ENCODE peak calls at places on chromosomes 6 and 20, in seven cellular contexts. One of them, this sample, is unnamed.

GRCh38 chr20:60220655-60221054 is 262.4 kb downstream of the CDH26 start:
- DNase-seq in HepG2: no peak
- DNase-seq in spleen: no peak
- DNase-seq in sigmoid colon: no peak
- DNase-seq in breast epithelium: no peak
- DNase-seq in GM23338: no peak
- DNase-seq in endothelial cell of umbilical vein: no peak
- DNase-seq in this sample: no peak

GRCh38 chr6:133033263-133033662 is 207.9 kb upstream of the EYA4 start:
- DNase-seq in HepG2: no peak
- DNase-seq in GM23338: no peak
- DNase-seq in breast epithelium: no peak
- DNase-seq in endothelial cell of umbilical vein: no peak
- DNase-seq in sigmoid colon: no peak
- DNase-seq in spleen: no peak
- DNase-seq in this sample: no peak

GRCh38 chr20:36179170-36179945 is 24.8 kb downstream of the EPB41L1 start:
- DNase-seq in HepG2: no peak
- DNase-seq in spleen: no peak
- DNase-seq in GM23338: peak; percentile 54
- DNase-seq in endothelial cell of umbilical vein: no peak
- DNase-seq in sigmoid colon: no peak
- DNase-seq in breast epithelium: no peak
- DNase-seq in this sample: no peak

GRCh38 chr20:9332783-9333482 is 181.5 kb upstream of the LAMP5 start:
- DNase-seq in sigmoid colon: no peak
- DNase-seq in breast epithelium: no peak
- DNase-seq in spleen: no peak
- DNase-seq in HepG2: no peak
- DNase-seq in GM23338: no peak
- DNase-seq in endothelial cell of umbilical vein: no peak
- DNase-seq in this sample: no peak

GRCh38 chr20:59350330-59351147 is 50.1 kb downstream of the EDN3 start:
- DNase-seq in spleen: no peak
- DNase-seq in endothelial cell of umbilical vein: no peak
- DNase-seq in GM23338: no peak
- DNase-seq in breast epithelium: no peak
- DNase-seq in HepG2: peak; percentile 42
- DNase-seq in sigmoid colon: no peak
- DNase-seq in this sample: no peak

GRCh38 chr20:45935416-45936046 is 1.0 kb downstream of the PCIF1 start:
- DNase-seq in breast epithelium: no peak
- DNase-seq in HepG2: no peak
- DNase-seq in sigmoid colon: no peak
- DNase-seq in GM23338: no peak
- DNase-seq in endothelial cell of umbilical vein: no peak
- DNase-seq in spleen: no peak
- DNase-seq in this sample: no peak

GRCh38 chr6:38847497-38847896 is 132.4 kb downstream of the DNAH8 start:
- DNase-seq in breast epithelium: no peak
- DNase-seq in spleen: no peak
- DNase-seq in GM23338: no peak
- DNase-seq in sigmoid colon: no peak
- DNase-seq in endothelial cell of umbilical vein: no peak
- DNase-seq in HepG2: no peak
- DNase-seq in this sample: no peak

GRCh38 chr6:122400121-122400450 is 634 bp downstream of the HSF2 start:
- DNase-seq in breast epithelium: no peak
- DNase-seq in GM23338: peak; percentile 40
- DNase-seq in spleen: no peak
- DNase-seq in sigmoid colon: no peak
- DNase-seq in HepG2: peak; percentile 4
- DNase-seq in endothelial cell of umbilical vein: no peak
- DNase-seq in this sample: no peak

GRCh38 chr20:37245671-37246237 is 15.9 kb downstream of the GHRH start:
- DNase-seq in sigmoid colon: no peak
- DNase-seq in HepG2: no peak
- DNase-seq in endothelial cell of umbilical vein: no peak
- DNase-seq in spleen: no peak
- DNase-seq in breast epithelium: no peak
- DNase-seq in GM23338: peak; percentile 59
- DNase-seq in this sample: no peak

GRCh38 chr6:106477790-106478189 is 117.3 kb downstream of the CRYBG1 start:
- DNase-seq in endothelial cell of umbilical vein: no peak
- DNase-seq in breast epithelium: no peak
- DNase-seq in sigmoid colon: no peak
- DNase-seq in GM23338: no peak
- DNase-seq in HepG2: no peak
- DNase-seq in spleen: no peak
- DNase-seq in this sample: no peak

GRCh38 chr6:16654703-16655102 is 106.6 kb downstream of the ATXN1 start:
- DNase-seq in HepG2: no peak
- DNase-seq in breast epithelium: no peak
- DNase-seq in spleen: no peak
- DNase-seq in sigmoid colon: no peak
- DNase-seq in GM23338: no peak
- DNase-seq in endothelial cell of umbilical vein: no peak
- DNase-seq in this sample: no peak

GRCh38 chr20:54152227-54153040 is 21.4 kb downstream of the CYP24A1 start:
- DNase-seq in breast epithelium: peak; percentile 19
- DNase-seq in endothelial cell of umbilical vein: no peak
- DNase-seq in GM23338: no peak
- DNase-seq in spleen: no peak
- DNase-seq in sigmoid colon: no peak
- DNase-seq in HepG2: no peak
- DNase-seq in this sample: no peak

GRCh38 chr6:42454428-42454791 is 2.7 kb upstream of the TRERF1 start:
- DNase-seq in HepG2: no peak
- DNase-seq in endothelial cell of umbilical vein: no peak
- DNase-seq in GM23338: peak; percentile 62
- DNase-seq in breast epithelium: no peak
- DNase-seq in sigmoid colon: no peak
- DNase-seq in spleen: no peak
- DNase-seq in this sample: peak; percentile 87

GRCh38 chr20:51631011-51631950 is 88.8 kb upstream of the NFATC2 start:
- DNase-seq in sigmoid colon: peak; percentile 94
- DNase-seq in spleen: no peak
- DNase-seq in endothelial cell of umbilical vein: peak; percentile 100
- DNase-seq in breast epithelium: peak; percentile 80
- DNase-seq in HepG2: peak; percentile 28
- DNase-seq in GM23338: no peak
- DNase-seq in this sample: peak; percentile 96

GRCh38 chr6:25173951-25174474 is 105.2 kb upstream of the CARMIL1 start:
- DNase-seq in breast epithelium: no peak
- DNase-seq in spleen: no peak
- DNase-seq in endothelial cell of umbilical vein: peak; percentile 93
- DNase-seq in HepG2: peak; percentile 60
- DNase-seq in GM23338: no peak
- DNase-seq in sigmoid colon: no peak
- DNase-seq in this sample: no peak

GRCh38 chr6:25175656-25176055 is 103.5 kb upstream of the CARMIL1 start:
- DNase-seq in endothelial cell of umbilical vein: no peak
- DNase-seq in GM23338: no peak
- DNase-seq in HepG2: no peak
- DNase-seq in spleen: no peak
- DNase-seq in sigmoid colon: no peak
- DNase-seq in breast epithelium: no peak
- DNase-seq in this sample: no peak

GRCh38 chr6:25173232-25173631 is 105.9 kb upstream of the CARMIL1 start:
- DNase-seq in HepG2: no peak
- DNase-seq in breast epithelium: no peak
- DNase-seq in sigmoid colon: no peak
- DNase-seq in GM23338: no peak
- DNase-seq in spleen: no peak
- DNase-seq in endothelial cell of umbilical vein: no peak
- DNase-seq in this sample: no peak

GRCh38 chr6:25175216-25175615 is 104.0 kb upstream of the CARMIL1 start:
- DNase-seq in GM23338: no peak
- DNase-seq in breast epithelium: no peak
- DNase-seq in spleen: no peak
- DNase-seq in sigmoid colon: no peak
- DNase-seq in HepG2: no peak
- DNase-seq in endothelial cell of umbilical vein: peak; percentile 51
- DNase-seq in this sample: no peak

DNA sequence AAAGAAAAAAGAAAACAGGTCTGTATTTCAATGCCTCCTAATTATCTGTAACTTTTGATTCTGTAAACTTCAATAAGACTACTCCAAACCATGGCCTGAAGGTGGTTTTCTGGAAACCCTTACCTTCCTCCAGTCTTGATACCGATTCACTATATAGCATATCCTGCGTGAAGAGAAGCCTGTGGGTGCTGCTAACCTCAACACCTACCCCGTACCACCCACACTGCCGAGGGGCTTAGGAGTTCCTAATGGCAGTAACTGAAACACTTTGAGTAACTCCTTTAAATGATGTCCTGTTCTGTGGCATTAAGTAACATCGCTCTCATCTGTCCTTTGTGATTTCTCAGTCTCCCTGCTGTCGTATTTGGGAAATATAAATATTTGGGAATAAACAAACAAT is 104.5 kb upstream of the CARMIL1 start:
- DNase-seq in GM23338: no peak
- DNase-seq in HepG2: no peak
- DNase-seq in breast epithelium: no peak
- DNase-seq in sigmoid colon: no peak
- DNase-seq in spleen: no peak
- DNase-seq in endothelial cell of umbilical vein: no peak
- DNase-seq in this sample: no peak
- H3K27ac ChIP-seq in GM23338: no peak overlapping the region
- H3K27ac ChIP-seq in HepG2: no peak overlapping the region
- H3K27ac ChIP-seq in breast epithelium: peak overlapping the region; percentile 70
- H3K27ac ChIP-seq in sigmoid colon: peak overlapping the region; percentile 69
- H3K27ac ChIP-seq in spleen: peak overlapping the region; percentile 49
- H3K27ac ChIP-seq in endothelial cell of umbilical vein: no peak overlapping the region
- H3K27ac ChIP-seq in this sample: peak overlapping the region; percentile 77

DNA sequence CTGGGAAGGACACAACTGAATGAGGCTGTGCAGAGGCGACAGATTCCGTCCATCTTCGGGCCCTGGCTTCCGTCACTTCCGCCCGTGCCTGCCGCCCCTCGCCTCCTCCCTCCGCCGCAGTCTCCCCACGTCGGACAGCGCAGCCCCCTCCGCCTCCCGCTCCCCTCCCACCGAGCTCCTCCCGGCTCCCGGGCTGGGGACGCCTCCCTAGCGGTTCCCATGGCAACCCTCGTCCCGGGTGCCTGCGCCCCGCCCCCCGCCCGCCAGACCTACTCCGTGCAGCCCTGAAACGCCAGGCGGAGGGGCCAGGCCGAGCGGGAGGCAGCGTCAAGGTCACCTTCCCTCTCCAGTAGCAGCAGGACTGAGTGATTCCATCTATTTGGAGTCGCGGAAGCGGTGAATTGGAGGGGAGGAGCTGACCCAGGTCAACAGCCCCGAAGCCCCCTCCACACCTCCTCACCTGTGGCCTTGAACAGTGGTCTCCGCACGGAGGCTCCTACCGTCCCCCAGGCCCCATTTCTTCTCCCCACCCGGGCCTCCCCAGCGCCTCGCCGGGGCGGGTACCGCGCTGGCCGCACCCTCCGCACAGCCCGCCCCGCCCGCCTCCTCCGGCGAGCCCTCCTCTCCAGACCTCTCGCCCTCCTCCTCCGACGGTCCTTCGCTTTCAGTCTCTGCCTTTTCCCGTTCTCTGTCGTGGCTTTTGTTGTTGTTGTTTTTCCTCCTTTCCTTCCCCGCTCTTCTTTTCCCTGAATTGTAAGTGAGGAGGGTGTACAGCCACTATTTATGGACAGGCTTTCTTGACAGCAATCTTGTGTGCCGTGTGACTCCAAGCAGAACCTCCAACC is 951 bp downstream of the NRSN2 start:
- DNase-seq in spleen: peak; percentile 91
- DNase-seq in HepG2: peak; percentile 99
- DNase-seq in breast epithelium: peak; percentile 80
- DNase-seq in GM23338: peak; percentile 99
- DNase-seq in endothelial cell of umbilical vein: peak; percentile 89
- DNase-seq in sigmoid colon: peak; percentile 98
- DNase-seq in this sample: no peak
- TF ChIP-seq POLR2AphosphoS5 in spleen: peak; percentile 84
- TF ChIP-seq POLR2AphosphoS5 in HepG2: peak; percentile 88
- TF ChIP-seq POLR2AphosphoS5 in breast epithelium: no peak
- TF ChIP-seq POLR2AphosphoS5 in GM23338: peak; percentile 60
- TF ChIP-seq POLR2AphosphoS5 in endothelial cell of umbilical vein: peak; percentile 43
- TF ChIP-seq POLR2AphosphoS5 in sigmoid colon: peak; percentile 81
- TF ChIP-seq POLR2AphosphoS5 in this sample: peak; percentile 33

GRCh38 chr20:25050082-25050481 is 7.9 kb downstream of the ACSS1 start:
- DNase-seq in breast epithelium: no peak
- DNase-seq in HepG2: no peak
- DNase-seq in endothelial cell of umbilical vein: no peak
- DNase-seq in sigmoid colon: no peak
- DNase-seq in GM23338: no peak
- DNase-seq in spleen: no peak
- DNase-seq in this sample: no peak

GRCh38 chr20:25048519-25048952 is 9.4 kb downstream of the ACSS1 start:
- DNase-seq in breast epithelium: no peak
- DNase-seq in spleen: peak; percentile 61
- DNase-seq in endothelial cell of umbilical vein: no peak
- DNase-seq in GM23338: no peak
- DNase-seq in sigmoid colon: peak; percentile 51
- DNase-seq in HepG2: no peak
- DNase-seq in this sample: no peak

GRCh38 chr20:25050501-25051350 is 7.2 kb downstream of the ACSS1 start:
- DNase-seq in HepG2: no peak
- DNase-seq in breast epithelium: no peak
- DNase-seq in endothelial cell of umbilical vein: no peak
- DNase-seq in sigmoid colon: peak; percentile 55
- DNase-seq in spleen: peak; percentile 68
- DNase-seq in GM23338: no peak
- DNase-seq in this sample: no peak

GRCh38 chr20:25047766-25048165 is 10.2 kb downstream of the ACSS1 start:
- DNase-seq in breast epithelium: no peak
- DNase-seq in endothelial cell of umbilical vein: no peak
- DNase-seq in HepG2: no peak
- DNase-seq in spleen: peak; percentile 72
- DNase-seq in GM23338: no peak
- DNase-seq in sigmoid colon: peak; percentile 54
- DNase-seq in this sample: no peak

GRCh38 chr20:25049261-25050060 is 8.5 kb downstream of the ACSS1 start:
- DNase-seq in spleen: peak; percentile 46
- DNase-seq in sigmoid colon: peak; percentile 68
- DNase-seq in HepG2: no peak
- DNase-seq in breast epithelium: no peak
- DNase-seq in endothelial cell of umbilical vein: no peak
- DNase-seq in GM23338: no peak
- DNase-seq in this sample: no peak
- H3K27ac ChIP-seq in spleen: no peak overlapping the region
- H3K27ac ChIP-seq in sigmoid colon: peak overlapping the region; percentile 93
- H3K27ac ChIP-seq in HepG2: no peak overlapping the region
- H3K27ac ChIP-seq in breast epithelium: no peak overlapping the region
- H3K27ac ChIP-seq in endothelial cell of umbilical vein: no peak overlapping the region
- H3K27ac ChIP-seq in GM23338: no peak overlapping the region
- H3K27ac ChIP-seq in this sample: no peak overlapping the region

GRCh38 chr6:151229401-151230276 is 10.1 kb upstream of the AKAP12 start:
- DNase-seq in breast epithelium: no peak
- DNase-seq in endothelial cell of umbilical vein: no peak
- DNase-seq in GM23338: peak; percentile 71
- DNase-seq in HepG2: no peak
- DNase-seq in spleen: no peak
- DNase-seq in sigmoid colon: no peak
- DNase-seq in this sample: no peak
- TF ChIP-seq POLR2AphosphoS5 in breast epithelium: no peak
- TF ChIP-seq POLR2AphosphoS5 in endothelial cell of umbilical vein: no peak
- TF ChIP-seq POLR2AphosphoS5 in GM23338: no peak
- TF ChIP-seq POLR2AphosphoS5 in HepG2: no peak
- TF ChIP-seq POLR2AphosphoS5 in spleen: no peak
- TF ChIP-seq POLR2AphosphoS5 in sigmoid colon: no peak
- TF ChIP-seq POLR2AphosphoS5 in this sample: no peak

GRCh38 chr20:43857932-43858331 is 56.7 kb upstream of the TOX2 start:
- DNase-seq in sigmoid colon: no peak
- DNase-seq in GM23338: no peak
- DNase-seq in HepG2: no peak
- DNase-seq in breast epithelium: no peak
- DNase-seq in endothelial cell of umbilical vein: no peak
- DNase-seq in spleen: no peak
- DNase-seq in this sample: no peak
- H3K27ac ChIP-seq in sigmoid colon: no peak overlapping the region
- H3K27ac ChIP-seq in GM23338: no peak overlapping the region
- H3K27ac ChIP-seq in HepG2: no peak overlapping the region
- H3K27ac ChIP-seq in breast epithelium: no peak overlapping the region
- H3K27ac ChIP-seq in endothelial cell of umbilical vein: no peak overlapping the region
- H3K27ac ChIP-seq in spleen: no peak overlapping the region
- H3K27ac ChIP-seq in this sample: no peak overlapping the region

This sample was measured in vagina.